ENCODE peak calls at places on chromosomes 16 and 17, in six cellular contexts. One of them, this sample, is unnamed.

GRCh38 chr17:74601944-74602572 is 10.0 kb upstream of the CD300LD start:
- DNase-seq in colonic mucosa: peak; percentile 29
- DNase-seq in brain microvascular endothelial cell: peak; percentile 18
- DNase-seq in sigmoid colon: no peak
- DNase-seq in IMR-90: peak; percentile 15
- DNase-seq in CD8-positive, alpha-beta memory T cell: peak; percentile 6
- DNase-seq in this sample: peak; percentile 19

GRCh38 chr17:79574656-79575055 is 36.2 kb downstream of the RBFOX3 start:
- DNase-seq in colonic mucosa: no peak
- DNase-seq in brain microvascular endothelial cell: no peak
- DNase-seq in sigmoid colon: peak; percentile 25
- DNase-seq in IMR-90: no peak
- DNase-seq in CD8-positive, alpha-beta memory T cell: no peak
- DNase-seq in this sample: no peak

GRCh38 chr17:44546711-44547606 is 10.3 kb upstream of the FZD2 start:
- DNase-seq in colonic mucosa: no peak
- DNase-seq in brain microvascular endothelial cell: peak; percentile 53
- DNase-seq in sigmoid colon: no peak
- DNase-seq in IMR-90: peak; percentile 73
- DNase-seq in CD8-positive, alpha-beta memory T cell: no peak
- DNase-seq in this sample: no peak

GRCh38 chr16:25721439-25721838 is 29.7 kb downstream of the HS3ST4 start:
- DNase-seq in colonic mucosa: no peak
- DNase-seq in brain microvascular endothelial cell: no peak
- DNase-seq in sigmoid colon: no peak
- DNase-seq in IMR-90: no peak
- DNase-seq in CD8-positive, alpha-beta memory T cell: no peak
- DNase-seq in this sample: no peak

GRCh38 chr17:60526726-60527125 is 684 bp upstream of the APPBP2 start:
- DNase-seq in colonic mucosa: no peak
- DNase-seq in brain microvascular endothelial cell: no peak
- DNase-seq in sigmoid colon: no peak
- DNase-seq in IMR-90: peak; percentile 48
- DNase-seq in CD8-positive, alpha-beta memory T cell: no peak
- DNase-seq in this sample: no peak

GRCh38 chr16:73778872-73779271 is 517.7 kb upstream of the PSMD7 start:
- DNase-seq in colonic mucosa: no peak
- DNase-seq in brain microvascular endothelial cell: no peak
- DNase-seq in sigmoid colon: no peak
- DNase-seq in IMR-90: no peak
- DNase-seq in CD8-positive, alpha-beta memory T cell: no peak
- DNase-seq in this sample: no peak

GRCh38 chr17:51869387-51869786 is 289.1 kb downstream of the CA10 start:
- DNase-seq in colonic mucosa: peak; percentile 31
- DNase-seq in brain microvascular endothelial cell: no peak
- DNase-seq in sigmoid colon: no peak
- DNase-seq in IMR-90: no peak
- DNase-seq in CD8-positive, alpha-beta memory T cell: no peak
- DNase-seq in this sample: no peak

GRCh38 chr16:54287018-54287757 is 601 bp upstream of the IRX3 start:
- DNase-seq in colonic mucosa: no peak
- DNase-seq in brain microvascular endothelial cell: no peak
- DNase-seq in sigmoid colon: no peak
- DNase-seq in IMR-90: no peak
- DNase-seq in CD8-positive, alpha-beta memory T cell: no peak
- DNase-seq in this sample: no peak

GRCh38 chr17:48541036-48541573 is 3.8 kb downstream of the HOXB2 start:
- DNase-seq in colonic mucosa: no peak
- DNase-seq in brain microvascular endothelial cell: no peak
- DNase-seq in sigmoid colon: no peak
- DNase-seq in IMR-90: peak; percentile 32
- DNase-seq in CD8-positive, alpha-beta memory T cell: no peak
- DNase-seq in this sample: no peak

GRCh38 chr16:54493076-54493475 is 206.5 kb upstream of the IRX3 start:
- DNase-seq in colonic mucosa: no peak
- DNase-seq in brain microvascular endothelial cell: no peak
- DNase-seq in sigmoid colon: no peak
- DNase-seq in IMR-90: no peak
- DNase-seq in CD8-positive, alpha-beta memory T cell: no peak
- DNase-seq in this sample: no peak

GRCh38 chr16:79599256-79599836 is 1.2 kb downstream of the MAF start:
- DNase-seq in colonic mucosa: no peak
- DNase-seq in brain microvascular endothelial cell: no peak
- DNase-seq in sigmoid colon: peak; percentile 66
- DNase-seq in IMR-90: no peak
- DNase-seq in CD8-positive, alpha-beta memory T cell: peak; percentile 11
- DNase-seq in this sample: peak; percentile 29

GRCh38 chr16:2436110-2436509 is 6.9 kb downstream of the CCNF start:
- DNase-seq in colonic mucosa: no peak
- DNase-seq in brain microvascular endothelial cell: no peak
- DNase-seq in sigmoid colon: peak; percentile 34
- DNase-seq in IMR-90: no peak
- DNase-seq in CD8-positive, alpha-beta memory T cell: no peak
- DNase-seq in this sample: no peak

GRCh38 chr17:8408371-8408770 is 10.7 kb upstream of the RNF222 start:
- DNase-seq in colonic mucosa: peak; percentile 65
- DNase-seq in brain microvascular endothelial cell: no peak
- DNase-seq in sigmoid colon: no peak
- DNase-seq in IMR-90: no peak
- DNase-seq in CD8-positive, alpha-beta memory T cell: no peak
- DNase-seq in this sample: peak; percentile 65

GRCh38 chr17:37701424-37702020 is 43.3 kb downstream of the HNF1B start:
- DNase-seq in colonic mucosa: peak; percentile 80
- DNase-seq in brain microvascular endothelial cell: no peak
- DNase-seq in sigmoid colon: no peak
- DNase-seq in IMR-90: no peak
- DNase-seq in CD8-positive, alpha-beta memory T cell: peak; percentile 1
- DNase-seq in this sample: peak; percentile 51

GRCh38 chr17:44559288-44560249 is 2.3 kb downstream of the FZD2 start:
- DNase-seq in colonic mucosa: no peak
- DNase-seq in brain microvascular endothelial cell: no peak
- DNase-seq in sigmoid colon: no peak
- DNase-seq in IMR-90: no peak
- DNase-seq in CD8-positive, alpha-beta memory T cell: no peak
- DNase-seq in this sample: no peak

GRCh38 chr16:83807710-83808572 is at the start of gene HSBP1:
- DNase-seq in colonic mucosa: peak; percentile 97
- DNase-seq in brain microvascular endothelial cell: peak; percentile 91
- DNase-seq in sigmoid colon: peak; percentile 97
- DNase-seq in IMR-90: peak; percentile 86
- DNase-seq in CD8-positive, alpha-beta memory T cell: peak; percentile 89
- DNase-seq in this sample: peak; percentile 94

GRCh38 chr17:37361543-37361942 is 14.2 kb upstream of the C17orf78 start:
- DNase-seq in colonic mucosa: no peak
- DNase-seq in brain microvascular endothelial cell: no peak
- DNase-seq in sigmoid colon: no peak
- DNase-seq in IMR-90: no peak
- DNase-seq in CD8-positive, alpha-beta memory T cell: no peak
- DNase-seq in this sample: no peak

GRCh38 chr17:78838574-78839005 is 2.0 kb downstream of the USP36 start:
- DNase-seq in colonic mucosa: peak; percentile 52
- DNase-seq in brain microvascular endothelial cell: no peak
- DNase-seq in sigmoid colon: no peak
- DNase-seq in IMR-90: no peak
- DNase-seq in CD8-positive, alpha-beta memory T cell: no peak
- DNase-seq in this sample: peak; percentile 29

GRCh38 chr16:30949655-30950515 is 1.0 kb downstream of the ORAI3 start:
- DNase-seq in colonic mucosa: peak; percentile 90
- DNase-seq in brain microvascular endothelial cell: peak; percentile 46
- DNase-seq in sigmoid colon: peak; percentile 95
- DNase-seq in IMR-90: peak; percentile 80
- DNase-seq in CD8-positive, alpha-beta memory T cell: no peak
- DNase-seq in this sample: peak; percentile 65

GRCh38 chr17:45702666-45703266 is 81.4 kb upstream of the CRHR1 start:
- DNase-seq in colonic mucosa: no peak
- DNase-seq in brain microvascular endothelial cell: no peak
- DNase-seq in sigmoid colon: no peak
- DNase-seq in IMR-90: peak; percentile 23
- DNase-seq in CD8-positive, alpha-beta memory T cell: no peak
- DNase-seq in this sample: no peak

GRCh38 chr17:15264542-15264941 is 584 bp downstream of the PMP22 start:
- DNase-seq in colonic mucosa: peak; percentile 84
- DNase-seq in brain microvascular endothelial cell: no peak
- DNase-seq in sigmoid colon: no peak
- DNase-seq in IMR-90: no peak
- DNase-seq in CD8-positive, alpha-beta memory T cell: no peak
- DNase-seq in this sample: peak; percentile 88

GRCh38 chr17:9162275-9162985 is 141.1 kb downstream of the NTN1 start:
- DNase-seq in colonic mucosa: no peak
- DNase-seq in brain microvascular endothelial cell: no peak
- DNase-seq in sigmoid colon: no peak
- DNase-seq in IMR-90: no peak
- DNase-seq in CD8-positive, alpha-beta memory T cell: no peak
- DNase-seq in this sample: no peak

GRCh38 chr17:44002141-44002848 is 2.1 kb upstream of the NAGS start:
- DNase-seq in colonic mucosa: no peak
- DNase-seq in brain microvascular endothelial cell: peak; percentile 57
- DNase-seq in sigmoid colon: no peak
- DNase-seq in IMR-90: peak; percentile 87
- DNase-seq in CD8-positive, alpha-beta memory T cell: no peak
- DNase-seq in this sample: no peak

GRCh38 chr16:2026461-2027023 is at the start of gene NHERF2:
- DNase-seq in colonic mucosa: no peak
- DNase-seq in brain microvascular endothelial cell: no peak
- DNase-seq in sigmoid colon: no peak
- DNase-seq in IMR-90: no peak
- DNase-seq in CD8-positive, alpha-beta memory T cell: peak; percentile 29
- DNase-seq in this sample: peak; percentile 36

GRCh38 chr17:2875608-2876007 is 79.4 kb downstream of the RAP1GAP2 start:
- DNase-seq in colonic mucosa: no peak
- DNase-seq in brain microvascular endothelial cell: no peak
- DNase-seq in sigmoid colon: no peak
- DNase-seq in IMR-90: no peak
- DNase-seq in CD8-positive, alpha-beta memory T cell: no peak
- DNase-seq in this sample: no peak

DNA sequence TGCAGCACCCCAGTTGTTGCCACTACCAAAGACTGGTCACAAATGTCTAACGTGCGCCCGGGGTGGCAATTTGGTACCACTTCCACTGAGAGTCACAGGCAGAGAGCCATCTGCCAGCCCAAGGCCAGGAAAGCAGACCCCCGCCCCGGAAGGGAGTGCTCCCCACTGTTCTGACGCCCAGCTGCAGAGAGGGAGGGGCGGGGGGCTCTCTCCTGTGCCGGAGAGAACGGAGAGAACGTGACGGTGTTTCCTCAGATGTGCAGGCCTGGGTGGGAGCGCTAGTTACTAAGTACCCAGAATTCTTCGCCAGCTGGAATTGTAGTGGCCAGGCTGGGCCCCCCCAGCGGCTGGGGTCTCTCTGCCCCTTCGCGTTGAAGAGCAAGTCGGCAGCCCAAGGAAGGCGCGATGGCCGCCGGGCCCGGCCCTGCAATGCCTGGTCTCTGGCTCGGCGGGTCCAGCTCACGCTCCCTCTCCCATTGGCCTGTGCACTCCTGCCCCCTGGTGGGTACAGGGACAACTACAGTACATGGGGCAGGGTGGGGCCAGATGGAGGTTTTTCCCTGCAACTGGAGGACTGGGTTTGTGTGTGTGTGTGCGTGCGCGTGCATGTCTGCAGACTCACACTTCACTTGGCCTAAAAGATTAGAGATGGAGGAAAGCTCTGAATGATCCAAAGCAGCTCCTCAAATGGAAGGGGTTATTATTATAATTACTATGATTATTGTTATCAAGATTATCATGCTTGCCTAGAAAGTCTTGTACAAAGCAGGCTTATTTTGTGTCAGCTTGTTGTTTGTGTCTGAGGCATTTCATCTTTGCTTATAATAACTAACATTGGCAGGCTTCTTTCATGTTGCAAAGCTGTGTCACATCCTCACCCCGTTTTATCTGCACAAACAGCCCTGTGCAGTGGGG is 107.1 kb downstream of the AMFR start:
- DNase-seq in colonic mucosa: peak; percentile 70
- DNase-seq in brain microvascular endothelial cell: peak; percentile 64
- DNase-seq in sigmoid colon: peak; percentile 92
- DNase-seq in IMR-90: peak; percentile 70
- DNase-seq in CD8-positive, alpha-beta memory T cell: peak; percentile 63
- DNase-seq in this sample: peak; percentile 74
- H3K4me3 ChIP-seq in colonic mucosa: peak overlapping the region; percentile 1
- H3K4me3 ChIP-seq in brain microvascular endothelial cell: peak overlapping the region; percentile 40
- H3K4me3 ChIP-seq in sigmoid colon: peak overlapping the region; percentile 15
- H3K4me3 ChIP-seq in IMR-90: no peak overlapping the region
- H3K4me3 ChIP-seq in CD8-positive, alpha-beta memory T cell: peak overlapping the region; percentile 32
- H3K4me3 ChIP-seq in this sample: no peak overlapping the region

GRCh38 chr17:35359396-35359795 is 14.0 kb downstream of the SLFN11 start:
- DNase-seq in colonic mucosa: no peak
- DNase-seq in brain microvascular endothelial cell: no peak
- DNase-seq in sigmoid colon: no peak
- DNase-seq in IMR-90: no peak
- DNase-seq in CD8-positive, alpha-beta memory T cell: no peak
- DNase-seq in this sample: no peak
- H3K36me3 ChIP-seq in colonic mucosa: peaks cover 5% of the 10 kb centered on the region
- H3K36me3 ChIP-seq in brain microvascular endothelial cell: no peaks in the 10 kb centered on the region
- H3K36me3 ChIP-seq in sigmoid colon: peaks cover 47% of the 10 kb centered on the region
- H3K36me3 ChIP-seq in IMR-90: peaks cover 26% of the 10 kb centered on the region
- H3K36me3 ChIP-seq in CD8-positive, alpha-beta memory T cell: peaks cover 9% of the 10 kb centered on the region
- H3K36me3 ChIP-seq in this sample: no peaks in the 10 kb centered on the region

DNA sequence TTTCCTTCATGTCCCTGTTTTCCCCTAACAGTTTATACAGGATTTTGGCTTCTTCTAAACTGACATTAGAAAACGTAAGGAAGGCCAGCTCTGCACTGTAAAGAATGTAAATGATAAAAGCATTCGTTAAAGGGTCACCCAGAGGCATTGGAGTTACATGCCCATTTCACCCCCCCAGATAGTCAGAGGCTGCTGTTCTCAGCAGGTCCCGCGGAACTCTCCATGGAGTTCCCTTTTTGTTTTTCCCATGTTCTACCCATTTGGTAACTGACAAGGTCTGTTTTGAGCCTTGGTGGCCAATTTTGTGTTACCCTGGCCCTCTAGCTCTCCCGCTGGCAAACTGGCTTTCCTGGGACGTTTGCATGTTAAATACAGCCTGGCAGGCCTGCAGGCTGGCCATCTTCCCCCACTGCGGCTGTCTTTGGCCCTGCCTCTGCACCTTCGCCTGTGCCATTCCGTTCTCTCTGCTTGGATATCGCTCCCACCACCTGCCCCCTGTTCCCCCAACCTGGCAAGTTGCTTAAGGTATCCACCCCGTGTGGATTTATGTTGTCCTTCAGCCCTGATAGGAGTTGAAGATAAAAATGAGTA is 49.7 kb downstream of the EPN2 start:
- DNase-seq in colonic mucosa: no peak
- DNase-seq in brain microvascular endothelial cell: no peak
- DNase-seq in sigmoid colon: no peak
- DNase-seq in IMR-90: no peak
- DNase-seq in CD8-positive, alpha-beta memory T cell: no peak
- DNase-seq in this sample: no peak
- H3K4me3 ChIP-seq in colonic mucosa: no peak overlapping the region
- H3K4me3 ChIP-seq in brain microvascular endothelial cell: no peak overlapping the region
- H3K4me3 ChIP-seq in sigmoid colon: no peak overlapping the region
- H3K4me3 ChIP-seq in IMR-90: no peak overlapping the region
- H3K4me3 ChIP-seq in CD8-positive, alpha-beta memory T cell: no peak overlapping the region
- H3K4me3 ChIP-seq in this sample: no peak overlapping the region

DNA sequence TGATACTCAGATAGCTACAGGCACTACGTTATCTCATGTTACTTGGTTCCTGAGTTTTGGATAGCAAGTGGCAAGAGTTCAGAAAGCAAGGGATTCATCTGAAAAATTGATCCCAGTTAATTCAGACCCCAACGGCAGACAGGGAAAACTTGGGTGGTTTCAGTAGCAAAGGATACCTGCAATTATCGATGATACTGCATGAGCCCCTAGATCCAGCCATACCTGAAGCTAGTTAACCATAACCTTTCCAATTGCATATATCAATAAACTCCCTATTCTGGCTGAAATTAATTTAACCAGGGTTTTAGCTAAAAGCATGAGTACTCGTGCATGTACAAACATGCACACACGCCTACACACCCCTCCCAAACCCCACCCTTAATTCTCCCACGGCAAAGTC is 4.3 kb downstream of the KNOP1 start:
- DNase-seq in colonic mucosa: no peak
- DNase-seq in brain microvascular endothelial cell: no peak
- DNase-seq in sigmoid colon: no peak
- DNase-seq in IMR-90: no peak
- DNase-seq in CD8-positive, alpha-beta memory T cell: no peak
- DNase-seq in this sample: no peak
- H3K36me3 ChIP-seq in colonic mucosa: peaks cover 4% of the 10 kb centered on the region
- H3K36me3 ChIP-seq in brain microvascular endothelial cell: peaks cover 25% of the 10 kb centered on the region
- H3K36me3 ChIP-seq in sigmoid colon: peaks cover 35% of the 10 kb centered on the region
- H3K36me3 ChIP-seq in IMR-90: peaks cover 36% of the 10 kb centered on the region
- H3K36me3 ChIP-seq in CD8-positive, alpha-beta memory T cell: peaks cover 12% of the 10 kb centered on the region
- H3K36me3 ChIP-seq in this sample: peaks cover 4% of the 10 kb centered on the region

This sample was measured in small intestine.